ENCODE peak calls at places on chromosomes 6 and 20, in five cellular contexts. One of them, this sample, is unnamed.

GRCh38 chr20:38714308-38714707 is 10.0 kb upstream of the SLC32A1 start:
- DNase-seq in SJSA1: no peak
- DNase-seq in ovary: no peak
- DNase-seq in GM23248: no peak
- DNase-seq in cardiac muscle cell: no peak
- DNase-seq in this sample: no peak

GRCh38 chr6:21360353-21360752 is 233.2 kb upstream of the SOX4 start:
- DNase-seq in SJSA1: no peak
- DNase-seq in ovary: no peak
- DNase-seq in GM23248: no peak
- DNase-seq in cardiac muscle cell: no peak
- DNase-seq in this sample: no peak

GRCh38 chr20:13131688-13132087 is 89.4 kb upstream of the ISM1 start:
- DNase-seq in SJSA1: no peak
- DNase-seq in ovary: no peak
- DNase-seq in GM23248: no peak
- DNase-seq in cardiac muscle cell: no peak
- DNase-seq in this sample: no peak

GRCh38 chr20:44038681-44039123 is 124.0 kb downstream of the TOX2 start:
- DNase-seq in SJSA1: peak; percentile 33
- DNase-seq in ovary: no peak
- DNase-seq in GM23248: peak; percentile 20
- DNase-seq in cardiac muscle cell: no peak
- DNase-seq in this sample: no peak

GRCh38 chr6:158213925-158214674 is 46.0 kb downstream of the GTF2H5 start:
- DNase-seq in SJSA1: peak; percentile 77
- DNase-seq in ovary: peak; percentile 36
- DNase-seq in GM23248: peak; percentile 90
- DNase-seq in cardiac muscle cell: peak; percentile 91
- DNase-seq in this sample: no peak

GRCh38 chr6:90194371-90194841 is 102.2 kb downstream of the BACH2 start:
- DNase-seq in SJSA1: peak; percentile 60
- DNase-seq in ovary: no peak
- DNase-seq in GM23248: peak; percentile 93
- DNase-seq in cardiac muscle cell: no peak
- DNase-seq in this sample: no peak

GRCh38 chr20:9920908-9921307 is 82.0 kb upstream of the PAK5 start:
- DNase-seq in SJSA1: no peak
- DNase-seq in ovary: no peak
- DNase-seq in GM23248: no peak
- DNase-seq in cardiac muscle cell: no peak
- DNase-seq in this sample: no peak

GRCh38 chr6:38193486-38194281 is 374.2 kb downstream of the ZFAND3 start:
- DNase-seq in SJSA1: no peak
- DNase-seq in ovary: no peak
- DNase-seq in GM23248: no peak
- DNase-seq in cardiac muscle cell: no peak
- DNase-seq in this sample: no peak

GRCh38 chr6:109308018-109308492 is 74.2 kb downstream of the CD164 start:
- DNase-seq in SJSA1: no peak
- DNase-seq in ovary: no peak
- DNase-seq in GM23248: peak; percentile 97
- DNase-seq in cardiac muscle cell: peak; percentile 85
- DNase-seq in this sample: no peak

GRCh38 chr6:148388477-148388876 is 45.8 kb downstream of the SASH1 start:
- DNase-seq in SJSA1: no peak
- DNase-seq in ovary: no peak
- DNase-seq in GM23248: no peak
- DNase-seq in cardiac muscle cell: no peak
- DNase-seq in this sample: no peak

GRCh38 chr6:36924131-36924530 is 30.4 kb upstream of the PI16 start:
- DNase-seq in SJSA1: no peak
- DNase-seq in ovary: no peak
- DNase-seq in GM23248: peak; percentile 56
- DNase-seq in cardiac muscle cell: no peak
- DNase-seq in this sample: no peak

GRCh38 chr20:48748556-48748955 is 79.2 kb downstream of the PREX1 start:
- DNase-seq in SJSA1: no peak
- DNase-seq in ovary: no peak
- DNase-seq in GM23248: no peak
- DNase-seq in cardiac muscle cell: no peak
- DNase-seq in this sample: no peak

GRCh38 chr6:157761331-157761921 is 61.6 kb upstream of the SNX9 start:
- DNase-seq in SJSA1: no peak
- DNase-seq in ovary: no peak
- DNase-seq in GM23248: peak; percentile 84
- DNase-seq in cardiac muscle cell: peak; percentile 68
- DNase-seq in this sample: no peak

GRCh38 chr6:21985904-21986303 is 310.9 kb downstream of the PRL start:
- DNase-seq in SJSA1: no peak
- DNase-seq in ovary: no peak
- DNase-seq in GM23248: no peak
- DNase-seq in cardiac muscle cell: no peak
- DNase-seq in this sample: no peak

GRCh38 chr20:21202284-21202683 is 76.4 kb downstream of the KIZ start:
- DNase-seq in SJSA1: no peak
- DNase-seq in ovary: no peak
- DNase-seq in GM23248: peak; percentile 39
- DNase-seq in cardiac muscle cell: peak; percentile 27
- DNase-seq in this sample: no peak

GRCh38 chr20:10172998-10173655 is 45.5 kb upstream of the SNAP25 start:
- DNase-seq in SJSA1: no peak
- DNase-seq in ovary: no peak
- DNase-seq in GM23248: no peak
- DNase-seq in cardiac muscle cell: no peak
- DNase-seq in this sample: no peak

GRCh38 chr20:51631011-51631950 is 88.8 kb upstream of the NFATC2 start:
- DNase-seq in SJSA1: peak; percentile 86
- DNase-seq in ovary: peak; percentile 73
- DNase-seq in GM23248: peak; percentile 96
- DNase-seq in cardiac muscle cell: peak; percentile 99
- DNase-seq in this sample: no peak

GRCh38 chr20:47677314-47678129 is 107.8 kb downstream of the SULF2 start:
- DNase-seq in SJSA1: no peak
- DNase-seq in ovary: peak; percentile 39
- DNase-seq in GM23248: peak; percentile 50
- DNase-seq in cardiac muscle cell: peak; percentile 40
- DNase-seq in this sample: no peak

GRCh38 chr6:155142163-155142901 is 121.5 kb upstream of the CLDN20 start:
- DNase-seq in SJSA1: no peak
- DNase-seq in ovary: no peak
- DNase-seq in GM23248: peak; percentile 45
- DNase-seq in cardiac muscle cell: peak; percentile 29
- DNase-seq in this sample: no peak

GRCh38 chr6:2982464-2983121 is 11.2 kb upstream of the SERPINB6 start:
- DNase-seq in SJSA1: no peak
- DNase-seq in ovary: no peak
- DNase-seq in GM23248: no peak
- DNase-seq in cardiac muscle cell: no peak
- DNase-seq in this sample: no peak

GRCh38 chr20:63704749-63705117 is 3.0 kb downstream of the ARFRP1 start:
- DNase-seq in SJSA1: no peak
- DNase-seq in ovary: no peak
- DNase-seq in GM23248: no peak
- DNase-seq in cardiac muscle cell: no peak
- DNase-seq in this sample: peak; percentile 52

GRCh38 chr6:43917878-43918382 is 147.9 kb downstream of the VEGFA start:
- DNase-seq in SJSA1: no peak
- DNase-seq in ovary: no peak
- DNase-seq in GM23248: peak; percentile 63
- DNase-seq in cardiac muscle cell: peak; percentile 89
- DNase-seq in this sample: no peak

GRCh38 chr20:61953789-61954125 is 111.9 kb downstream of the TAF4 start:
- DNase-seq in SJSA1: peak; percentile 34
- DNase-seq in ovary: no peak
- DNase-seq in GM23248: no peak
- DNase-seq in cardiac muscle cell: no peak
- DNase-seq in this sample: no peak

GRCh38 chr6:90490030-90490429 is 96.8 kb downstream of the MAP3K7 start:
- DNase-seq in SJSA1: no peak
- DNase-seq in ovary: no peak
- DNase-seq in GM23248: no peak
- DNase-seq in cardiac muscle cell: no peak
- DNase-seq in this sample: no peak

GRCh38 chr6:107235007-107235406 is 119.7 kb upstream of the BEND3 start:
- DNase-seq in SJSA1: no peak
- DNase-seq in ovary: no peak
- DNase-seq in GM23248: no peak
- DNase-seq in cardiac muscle cell: peak; percentile 11
- DNase-seq in this sample: no peak

GRCh38 chr20:31560900-31561598 is 44.0 kb upstream of the ID1 start:
- DNase-seq in SJSA1: peak; percentile 89
- DNase-seq in ovary: no peak
- DNase-seq in GM23248: peak; percentile 98
- DNase-seq in cardiac muscle cell: peak; percentile 90
- DNase-seq in this sample: no peak

GRCh38 chr20:31560094-31560899 is 44.8 kb upstream of the ID1 start:
- DNase-seq in SJSA1: peak; percentile 84
- DNase-seq in ovary: peak; percentile 51
- DNase-seq in GM23248: peak; percentile 95
- DNase-seq in cardiac muscle cell: peak; percentile 92
- DNase-seq in this sample: peak; percentile 81

GRCh38 chr20:31559704-31560093 is 45.4 kb upstream of the ID1 start:
- DNase-seq in SJSA1: no peak
- DNase-seq in ovary: no peak
- DNase-seq in GM23248: no peak
- DNase-seq in cardiac muscle cell: no peak
- DNase-seq in this sample: no peak

GRCh38 chr20:31564284-31564683 is 40.8 kb upstream of the ID1 start:
- DNase-seq in SJSA1: no peak
- DNase-seq in ovary: no peak
- DNase-seq in GM23248: no peak
- DNase-seq in cardiac muscle cell: no peak
- DNase-seq in this sample: no peak

DNA sequence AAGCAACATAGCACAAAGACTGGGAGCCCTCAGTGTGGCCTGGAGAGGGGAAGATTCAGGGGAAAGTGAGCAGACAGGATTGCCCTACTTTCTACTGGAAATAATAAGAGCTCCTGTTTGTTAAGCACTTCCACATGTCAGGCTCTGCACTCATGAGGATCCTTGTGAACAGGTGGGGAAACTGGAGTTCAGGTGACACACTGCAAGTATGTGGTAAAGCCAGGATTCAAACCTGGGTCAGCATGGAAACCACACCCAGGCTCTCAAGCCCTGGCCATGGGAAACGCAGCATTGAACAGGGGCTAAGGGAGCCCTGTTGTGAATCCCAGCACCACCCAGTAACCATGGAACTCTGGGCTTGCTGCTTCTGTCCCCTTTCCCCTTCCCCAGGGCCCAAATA is 42.8 kb upstream of the ID1 start:
- DNase-seq in SJSA1: no peak
- DNase-seq in ovary: no peak
- DNase-seq in GM23248: no peak
- DNase-seq in cardiac muscle cell: no peak
- DNase-seq in this sample: no peak
- H3K4me1 ChIP-seq in SJSA1: peaks cover 37% of the 10 kb centered on the region
- H3K4me1 ChIP-seq in ovary: no peaks in the 10 kb centered on the region
- H3K4me1 ChIP-seq in GM23248: peaks cover 31% of the 10 kb centered on the region
- H3K4me1 ChIP-seq in cardiac muscle cell: no peaks in the 10 kb centered on the region
- H3K4me1 ChIP-seq in this sample: peaks cover 49% of the 10 kb centered on the region

GRCh38 chr20:37417146-37417856 is 71.4 kb downstream of the SRC start:
- DNase-seq in SJSA1: no peak
- DNase-seq in ovary: no peak
- DNase-seq in GM23248: peak; percentile 33
- DNase-seq in cardiac muscle cell: no peak
- DNase-seq in this sample: peak; percentile 76
- H3K4me1 ChIP-seq in SJSA1: peaks cover 14% of the 10 kb centered on the region
- H3K4me1 ChIP-seq in ovary: no peaks in the 10 kb centered on the region
- H3K4me1 ChIP-seq in GM23248: peaks cover 5% of the 10 kb centered on the region
- H3K4me1 ChIP-seq in cardiac muscle cell: peaks cover 8% of the 10 kb centered on the region
- H3K4me1 ChIP-seq in this sample: peaks cover 1% of the 10 kb centered on the region

GRCh38 chr6:17984822-17985660 is 2.4 kb downstream of the KIF13A start:
- DNase-seq in SJSA1: no peak
- DNase-seq in ovary: no peak
- DNase-seq in GM23248: peak; percentile 47
- DNase-seq in cardiac muscle cell: no peak
- DNase-seq in this sample: no peak

GRCh38 chr6:17984399-17984798 is 3.0 kb downstream of the KIF13A start:
- DNase-seq in SJSA1: no peak
- DNase-seq in ovary: no peak
- DNase-seq in GM23248: no peak
- DNase-seq in cardiac muscle cell: no peak
- DNase-seq in this sample: no peak

GRCh38 chr6:17987576-17988421 is at the start of gene KIF13A:
- DNase-seq in SJSA1: peak; percentile 76
- DNase-seq in ovary: peak; percentile 66
- DNase-seq in GM23248: peak; percentile 84
- DNase-seq in cardiac muscle cell: peak; percentile 76
- DNase-seq in this sample: peak; percentile 70

GRCh38 chr6:17986656-17987575 is 519 bp downstream of the KIF13A start:
- DNase-seq in SJSA1: peak; percentile 73
- DNase-seq in ovary: peak; percentile 56
- DNase-seq in GM23248: peak; percentile 76
- DNase-seq in cardiac muscle cell: peak; percentile 52
- DNase-seq in this sample: peak; percentile 92

DNA sequence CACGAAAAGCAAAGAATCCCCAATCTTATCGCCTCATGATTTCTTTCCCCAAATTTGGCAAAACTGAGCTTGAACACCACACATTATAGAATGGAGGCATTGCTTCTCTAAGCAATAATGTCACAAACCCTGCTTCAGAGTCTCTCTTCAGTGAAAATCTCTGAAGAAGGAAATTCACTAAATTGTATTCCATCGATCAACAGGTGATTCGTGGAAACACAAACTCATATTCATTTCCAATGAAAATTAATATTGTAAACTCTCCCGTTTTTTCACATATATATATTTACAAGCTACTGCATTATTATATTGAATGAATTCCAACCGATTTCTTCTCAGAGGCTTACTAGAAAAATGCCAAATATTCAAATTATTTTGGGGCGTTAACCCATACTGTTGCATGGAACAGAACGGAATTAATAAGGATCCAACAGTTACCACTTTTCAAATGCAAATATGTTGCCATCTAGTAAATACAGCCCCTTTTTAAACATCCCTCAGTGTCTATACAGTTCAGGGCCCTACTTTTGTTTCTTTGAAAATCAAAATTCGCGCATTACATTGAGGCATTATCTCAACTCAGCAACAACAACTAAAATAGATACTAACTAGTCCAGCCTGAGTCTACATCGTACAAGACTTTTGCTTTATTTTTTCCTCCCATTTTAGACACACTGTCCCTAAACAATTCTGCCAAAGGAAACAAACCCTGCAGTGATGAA is 1.3 kb downstream of the KIF13A start:
- DNase-seq in SJSA1: no peak
- DNase-seq in ovary: no peak
- DNase-seq in GM23248: no peak
- DNase-seq in cardiac muscle cell: no peak
- DNase-seq in this sample: no peak
- H3K4me1 ChIP-seq in SJSA1: peaks cover 29% of the 10 kb centered on the region
- H3K4me1 ChIP-seq in ovary: peaks cover 2% of the 10 kb centered on the region
- H3K4me1 ChIP-seq in GM23248: peaks cover 20% of the 10 kb centered on the region
- H3K4me1 ChIP-seq in cardiac muscle cell: peaks cover 17% of the 10 kb centered on the region
- H3K4me1 ChIP-seq in this sample: peaks cover 9% of the 10 kb centered on the region

DNA sequence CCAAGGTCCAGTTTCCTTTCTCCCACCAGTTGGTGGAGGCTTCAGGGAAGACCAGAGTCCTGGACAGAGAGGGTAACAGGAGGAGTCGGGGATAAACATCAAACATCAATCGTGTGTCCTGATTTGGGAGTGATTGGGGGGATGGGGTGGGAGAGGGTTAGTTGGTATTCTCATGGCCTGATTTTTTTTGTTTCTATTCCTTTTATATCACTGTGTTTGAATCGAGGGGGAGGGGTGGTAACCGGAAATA is 365 bp upstream of the HSD17B8 start:
- DNase-seq in SJSA1: no peak
- DNase-seq in ovary: no peak
- DNase-seq in GM23248: no peak
- DNase-seq in cardiac muscle cell: no peak
- DNase-seq in this sample: no peak
- H3K4me1 ChIP-seq in SJSA1: peaks cover 60% of the 10 kb centered on the region
- H3K4me1 ChIP-seq in ovary: peaks cover 31% of the 10 kb centered on the region
- H3K4me1 ChIP-seq in GM23248: peaks cover 43% of the 10 kb centered on the region
- H3K4me1 ChIP-seq in cardiac muscle cell: peaks cover 18% of the 10 kb centered on the region
- H3K4me1 ChIP-seq in this sample: peaks cover 72% of the 10 kb centered on the region